ENCODE peak calls at places on chromosomes 3 and 15, in nine cellular contexts. C is transverse colon, O is stomach, T is OCI-LY7, L is HL-60, U is foreskin keratinocyte, Q is caudate nucleus, Z is brain microvascular endothelial cell, G is RWPE1. A is an unnamed sample.

GRCh38 chr3:186251948-186252619 is 110.0 kb downstream of the DGKG start:
- DNase-seq in C (no peak), O (no peak), T (no peak), L (no peak), U (no peak), Q (no peak), Z (no peak), G (no peak), A (no peak)

GRCh38 chr3:34676431-34676830 is 878.0 kb downstream of the PDCD6IP start:
- DNase-seq in C (no peak), O (no peak), T (no peak), L (no peak), U (no peak), Q (no peak), Z (peak; percentile 7), G (no peak), A (no peak)

GRCh38 chr3:170689218-170689874 is 103.5 kb upstream of the SLC7A14 start:
- DNase-seq in C (no peak), O (no peak), T (no peak), L (no peak), U (peak; percentile 99), Q (no peak), Z (peak; percentile 85), G (peak; percentile 87), A (no peak)

GRCh38 chr3:72797773-72798543 is 50.3 kb downstream of the SHQ1 start:
- DNase-seq in C (peak; percentile 17), O (peak; percentile 45), T (no peak), L (no peak), U (no peak), Q (no peak), Z (peak; percentile 62), G (no peak), A (no peak)

GRCh38 chr3:58474348-58474911 is 17.5 kb upstream of the KCTD6 start:
- DNase-seq in C (no peak), O (no peak), T (peak; percentile 55), L (peak; percentile 56), U (no peak), Q (no peak), Z (no peak), G (no peak), A (no peak)

GRCh38 chr15:88476635-88477038 is 9.1 kb downstream of the MRPS11 start:
- DNase-seq in C (no peak), O (peak; percentile 45), T (peak; percentile 63), L (no peak), U (no peak), Q (peak; percentile 28), Z (peak; percentile 20), G (peak; percentile 58), A (peak; percentile 15)

GRCh38 chr3:127445581-127446368 is 144.8 kb downstream of the TPRA1 start:
- DNase-seq in C (no peak), O (peak; percentile 21), T (no peak), L (no peak), U (no peak), Q (no peak), Z (no peak), G (no peak), A (no peak)

GRCh38 chr3:115899535-115899934 is 276.2 kb downstream of the GAP43 start:
- DNase-seq in C (no peak), O (no peak), T (no peak), L (no peak), U (no peak), Q (no peak), Z (no peak), G (no peak), A (no peak)

DNA sequence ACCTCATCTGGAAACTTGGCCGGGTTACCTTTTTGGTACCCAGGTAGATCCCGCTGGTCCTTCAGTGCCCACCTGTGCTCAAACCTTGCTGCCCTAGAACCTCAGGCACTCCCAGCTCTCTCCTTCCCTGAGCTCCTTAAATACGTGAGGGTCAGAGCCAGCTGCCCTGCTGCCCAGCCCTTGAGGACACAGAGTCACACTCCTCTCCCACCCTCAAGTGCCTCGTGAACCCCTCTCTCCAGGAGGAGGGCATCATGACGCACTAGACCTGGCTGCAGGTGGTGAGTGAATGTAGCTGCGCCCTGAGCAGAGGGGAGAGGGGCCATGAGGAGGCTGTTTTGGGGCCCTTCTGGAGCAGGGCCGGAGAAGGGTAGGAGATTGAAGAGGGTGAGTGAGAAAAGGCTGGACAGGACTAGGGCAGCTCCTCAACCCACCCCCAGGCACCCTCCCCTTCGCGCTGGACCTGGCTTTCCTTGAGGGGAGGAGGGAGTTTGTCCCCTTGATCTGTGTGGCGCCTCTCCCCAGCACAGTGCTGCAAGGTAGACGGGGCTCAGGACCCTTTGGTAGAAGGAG is 939 bp downstream of the SLC12A8 start:
- DNase-seq in C (no peak), O (no peak), T (no peak), L (no peak), U (no peak), Q (no peak), Z (no peak), G (no peak), A (no peak)
- H3K27ac ChIP-seq in C (no peak overlapping the region), O (peak overlapping the region; percentile 64), T (no peak overlapping the region), L (no peak overlapping the region), U (peak overlapping the region; percentile 50), Q (no peak overlapping the region), Z (no peak overlapping the region), G (peak overlapping the region; percentile 28), A (no peak overlapping the region)

GRCh38 chr3:134476306-134476705 is 9.5 kb downstream of the ANAPC13 start:
- DNase-seq in C (no peak), O (no peak), T (no peak), L (no peak), U (no peak), Q (no peak), Z (no peak), G (no peak), A (no peak)
- H3K27ac ChIP-seq in C (peak overlapping the region; percentile 38), O (no peak overlapping the region), T (no peak overlapping the region), L (no peak overlapping the region), U (no peak overlapping the region), Q (no peak overlapping the region), Z (no peak overlapping the region), G (peak overlapping the region; percentile 53), A (no peak overlapping the region)

GRCh38 chr3:12229144-12229871 is 59.6 kb upstream of the PPARG start:
- DNase-seq in C (no peak), O (peak; percentile 74), T (no peak), L (no peak), U (no peak), Q (no peak), Z (no peak), G (no peak), A (no peak)
- H3K27ac ChIP-seq in C (peak overlapping the region; percentile 54), O (peak overlapping the region; percentile 91), T (no peak overlapping the region), L (peak overlapping the region; percentile 22), U (no peak overlapping the region), Q (no peak overlapping the region), Z (no peak overlapping the region), G (peak overlapping the region; percentile 32), A (no peak overlapping the region)

GRCh38 chr3:120596853-120597223 is 702 bp downstream of the NDUFB4 start:
- DNase-seq in C (no peak), O (no peak), T (no peak), L (no peak), U (no peak), Q (no peak), Z (no peak), G (no peak), A (no peak)
- H3K27ac ChIP-seq in C (peak overlapping the region; percentile 94), O (peak overlapping the region; percentile 94), T (peak overlapping the region; percentile 61), L (peak overlapping the region; percentile 89), U (peak overlapping the region; percentile 68), Q (peak overlapping the region; percentile 95), Z (no peak overlapping the region), G (peak overlapping the region; percentile 80), A (peak overlapping the region; percentile 89)

GRCh38 chr15:75204340-75205063 is 2.8 kb downstream of the C15orf39 start:
- DNase-seq in C (peak; percentile 96), O (peak; percentile 92), T (peak; percentile 90), L (peak; percentile 82), U (peak; percentile 74), Q (peak; percentile 72), Z (peak; percentile 86), G (peak; percentile 98), A (peak; percentile 45)
- H3K27ac ChIP-seq in C (peak overlapping the region; percentile 96), O (peak overlapping the region; percentile 97), T (peak overlapping the region; percentile 76), L (peak overlapping the region; percentile 98), U (peak overlapping the region; percentile 5), Q (no peak overlapping the region), Z (peak overlapping the region; percentile 53), G (peak overlapping the region; percentile 90), A (no peak overlapping the region)